ENCODE peak calls at places on chromosomes 3 and 15, in nine cellular contexts. One of them, this sample, is unnamed.

GRCh38 chr15:25770031-25770430 is 93.1 kb downstream of the ATP10A start:
- DNase-seq in HepG2: no peak
- DNase-seq in pancreas: no peak
- DNase-seq in AG04449: no peak
- DNase-seq in lower leg skin: no peak
- DNase-seq in tibial artery: no peak
- DNase-seq in heart right ventricle: no peak
- DNase-seq in astrocyte of the spinal cord: no peak
- DNase-seq in cardiac muscle cell: no peak
- DNase-seq in this sample: no peak

GRCh38 chr15:66036859-66037258 is 167.6 kb downstream of the RAB11A start:
- DNase-seq in HepG2: no peak
- DNase-seq in pancreas: no peak
- DNase-seq in AG04449: no peak
- DNase-seq in lower leg skin: no peak
- DNase-seq in tibial artery: no peak
- DNase-seq in heart right ventricle: no peak
- DNase-seq in astrocyte of the spinal cord: no peak
- DNase-seq in cardiac muscle cell: no peak
- DNase-seq in this sample: no peak

GRCh38 chr3:167700926-167701325 is 33.8 kb downstream of the PDCD10 start:
- DNase-seq in HepG2: no peak
- DNase-seq in pancreas: no peak
- DNase-seq in AG04449: no peak
- DNase-seq in lower leg skin: no peak
- DNase-seq in tibial artery: no peak
- DNase-seq in heart right ventricle: no peak
- DNase-seq in astrocyte of the spinal cord: no peak
- DNase-seq in cardiac muscle cell: no peak
- DNase-seq in this sample: no peak

GRCh38 chr15:64692166-64692565 is 83.2 kb downstream of the RBPMS2 start:
- DNase-seq in HepG2: no peak
- DNase-seq in pancreas: no peak
- DNase-seq in AG04449: no peak
- DNase-seq in lower leg skin: no peak
- DNase-seq in tibial artery: no peak
- DNase-seq in heart right ventricle: peak
- DNase-seq in astrocyte of the spinal cord: no peak
- DNase-seq in cardiac muscle cell: no peak
- DNase-seq in this sample: no peak

GRCh38 chr15:72919936-72920455 is 132.3 kb upstream of the NEO1 start:
- DNase-seq in HepG2: no peak
- DNase-seq in pancreas: no peak
- DNase-seq in AG04449: no peak
- DNase-seq in lower leg skin: no peak
- DNase-seq in tibial artery: no peak
- DNase-seq in heart right ventricle: no peak
- DNase-seq in astrocyte of the spinal cord: no peak
- DNase-seq in cardiac muscle cell: peak
- DNase-seq in this sample: no peak

GRCh38 chr15:51667478-51667877 is 13.8 kb upstream of the SCG3 start:
- DNase-seq in HepG2: no peak
- DNase-seq in pancreas: no peak
- DNase-seq in AG04449: no peak
- DNase-seq in lower leg skin: no peak
- DNase-seq in tibial artery: no peak
- DNase-seq in heart right ventricle: no peak
- DNase-seq in astrocyte of the spinal cord: no peak
- DNase-seq in cardiac muscle cell: no peak
- DNase-seq in this sample: no peak

GRCh38 chr3:6657591-6657990 is 203.3 kb upstream of the GRM7 start:
- DNase-seq in HepG2: no peak
- DNase-seq in pancreas: no peak
- DNase-seq in AG04449: no peak
- DNase-seq in lower leg skin: no peak
- DNase-seq in tibial artery: no peak
- DNase-seq in heart right ventricle: no peak
- DNase-seq in astrocyte of the spinal cord: no peak
- DNase-seq in cardiac muscle cell: no peak
- DNase-seq in this sample: no peak

GRCh38 chr3:99128205-99128604 is 226.7 kb upstream of the DCBLD2 start:
- DNase-seq in HepG2: no peak
- DNase-seq in pancreas: no peak
- DNase-seq in AG04449: no peak
- DNase-seq in lower leg skin: no peak
- DNase-seq in tibial artery: no peak
- DNase-seq in heart right ventricle: no peak
- DNase-seq in astrocyte of the spinal cord: peak
- DNase-seq in cardiac muscle cell: peak
- DNase-seq in this sample: no peak

GRCh38 chr3:159080236-159080635 is 278.4 kb downstream of the MFSD1 start:
- DNase-seq in HepG2: no peak
- DNase-seq in pancreas: no peak
- DNase-seq in AG04449: no peak
- DNase-seq in lower leg skin: no peak
- DNase-seq in tibial artery: no peak
- DNase-seq in heart right ventricle: no peak
- DNase-seq in astrocyte of the spinal cord: no peak
- DNase-seq in cardiac muscle cell: no peak
- DNase-seq in this sample: no peak

GRCh38 chr3:56131976-56132590 is 336.2 kb downstream of the ERC2 start:
- DNase-seq in HepG2: peak
- DNase-seq in pancreas: no peak
- DNase-seq in AG04449: peak
- DNase-seq in lower leg skin: peak
- DNase-seq in tibial artery: peak
- DNase-seq in heart right ventricle: no peak
- DNase-seq in astrocyte of the spinal cord: peak
- DNase-seq in cardiac muscle cell: peak
- DNase-seq in this sample: no peak

GRCh38 chr15:48176097-48176496 is 2.0 kb downstream of the MYEF2 start:
- DNase-seq in HepG2: no peak
- DNase-seq in pancreas: no peak
- DNase-seq in AG04449: no peak
- DNase-seq in lower leg skin: no peak
- DNase-seq in tibial artery: no peak
- DNase-seq in heart right ventricle: no peak
- DNase-seq in astrocyte of the spinal cord: peak
- DNase-seq in cardiac muscle cell: no peak
- DNase-seq in this sample: no peak

GRCh38 chr3:55574671-55575070 is 87.6 kb upstream of the WNT5A start:
- DNase-seq in HepG2: no peak
- DNase-seq in pancreas: no peak
- DNase-seq in AG04449: no peak
- DNase-seq in lower leg skin: no peak
- DNase-seq in tibial artery: no peak
- DNase-seq in heart right ventricle: no peak
- DNase-seq in astrocyte of the spinal cord: no peak
- DNase-seq in cardiac muscle cell: no peak
- DNase-seq in this sample: no peak

GRCh38 chr3:21979706-21980105 is 228.7 kb upstream of the ZNF385D start:
- DNase-seq in HepG2: peak
- DNase-seq in pancreas: no peak
- DNase-seq in AG04449: peak
- DNase-seq in lower leg skin: no peak
- DNase-seq in tibial artery: no peak
- DNase-seq in heart right ventricle: no peak
- DNase-seq in astrocyte of the spinal cord: peak
- DNase-seq in cardiac muscle cell: no peak
- DNase-seq in this sample: no peak

GRCh38 chr3:196016485-196016884 is 65.4 kb downstream of the TFRC start:
- DNase-seq in HepG2: no peak
- DNase-seq in pancreas: no peak
- DNase-seq in AG04449: peak
- DNase-seq in lower leg skin: no peak
- DNase-seq in tibial artery: no peak
- DNase-seq in heart right ventricle: no peak
- DNase-seq in astrocyte of the spinal cord: peak
- DNase-seq in cardiac muscle cell: peak
- DNase-seq in this sample: no peak

GRCh38 chr15:96366526-96366877 is 36.0 kb downstream of the NR2F2 start:
- DNase-seq in HepG2: no peak
- DNase-seq in pancreas: no peak
- DNase-seq in AG04449: no peak
- DNase-seq in lower leg skin: no peak
- DNase-seq in tibial artery: no peak
- DNase-seq in heart right ventricle: no peak
- DNase-seq in astrocyte of the spinal cord: no peak
- DNase-seq in cardiac muscle cell: no peak
- DNase-seq in this sample: no peak

GRCh38 chr3:165624761-165625160 is 212.5 kb downstream of the BCHE start:
- DNase-seq in HepG2: no peak
- DNase-seq in pancreas: no peak
- DNase-seq in AG04449: no peak
- DNase-seq in lower leg skin: no peak
- DNase-seq in tibial artery: no peak
- DNase-seq in heart right ventricle: no peak
- DNase-seq in astrocyte of the spinal cord: no peak
- DNase-seq in cardiac muscle cell: peak
- DNase-seq in this sample: no peak

GRCh38 chr3:165619077-165619476 is 218.1 kb downstream of the BCHE start:
- DNase-seq in HepG2: no peak
- DNase-seq in pancreas: no peak
- DNase-seq in AG04449: no peak
- DNase-seq in lower leg skin: no peak
- DNase-seq in tibial artery: no peak
- DNase-seq in heart right ventricle: no peak
- DNase-seq in astrocyte of the spinal cord: no peak
- DNase-seq in cardiac muscle cell: no peak
- DNase-seq in this sample: no peak

GRCh38 chr3:165617134-165617533 is 220.1 kb downstream of the BCHE start:
- DNase-seq in HepG2: no peak
- DNase-seq in pancreas: no peak
- DNase-seq in AG04449: no peak
- DNase-seq in lower leg skin: no peak
- DNase-seq in tibial artery: no peak
- DNase-seq in heart right ventricle: no peak
- DNase-seq in astrocyte of the spinal cord: no peak
- DNase-seq in cardiac muscle cell: no peak
- DNase-seq in this sample: no peak

DNA sequence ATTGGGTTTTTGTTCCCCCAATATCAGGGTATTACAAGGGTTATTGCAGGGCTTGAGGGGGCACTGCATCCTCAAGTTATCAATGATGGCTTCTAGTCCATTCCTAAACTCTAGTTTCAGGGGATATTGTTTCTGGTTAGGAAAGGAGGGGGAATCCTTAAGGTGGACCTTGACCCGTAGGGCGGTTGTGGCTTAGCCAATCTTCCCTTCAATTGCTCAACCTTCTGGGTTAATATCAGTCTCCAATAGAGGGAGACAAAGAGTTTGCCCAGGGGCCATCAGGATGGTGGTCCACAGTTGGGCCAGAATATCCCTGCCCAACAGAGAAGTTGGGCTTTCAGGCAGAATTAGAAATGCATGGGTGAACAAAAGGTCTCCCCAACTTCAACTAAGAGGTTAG is 214.9 kb downstream of the BCHE start:
- DNase-seq in HepG2: no peak
- DNase-seq in pancreas: no peak
- DNase-seq in AG04449: no peak
- DNase-seq in lower leg skin: no peak
- DNase-seq in tibial artery: no peak
- DNase-seq in heart right ventricle: no peak
- DNase-seq in astrocyte of the spinal cord: no peak
- DNase-seq in cardiac muscle cell: no peak
- DNase-seq in this sample: no peak
- TF ChIP-seq CTCF in HepG2: no peak
- TF ChIP-seq CTCF in pancreas: no peak
- TF ChIP-seq CTCF in AG04449: no peak
- TF ChIP-seq CTCF in lower leg skin: no peak
- TF ChIP-seq CTCF in tibial artery: no peak
- TF ChIP-seq CTCF in heart right ventricle: no peak
- TF ChIP-seq CTCF in astrocyte of the spinal cord: no peak
- TF ChIP-seq CTCF in cardiac muscle cell: no peak
- TF ChIP-seq CTCF in this sample: no peak

GRCh38 chr3:126737527-126737926 is 33.5 kb downstream of the CHCHD6 start:
- DNase-seq in HepG2: no peak
- DNase-seq in pancreas: no peak
- DNase-seq in AG04449: no peak
- DNase-seq in lower leg skin: no peak
- DNase-seq in tibial artery: no peak
- DNase-seq in heart right ventricle: no peak
- DNase-seq in astrocyte of the spinal cord: no peak
- DNase-seq in cardiac muscle cell: no peak
- DNase-seq in this sample: no peak
- TF ChIP-seq CTCF in HepG2: peak
- TF ChIP-seq CTCF in pancreas: no peak
- TF ChIP-seq CTCF in AG04449: no peak
- TF ChIP-seq CTCF in lower leg skin: no peak
- TF ChIP-seq CTCF in tibial artery: no peak
- TF ChIP-seq CTCF in heart right ventricle: no peak
- TF ChIP-seq CTCF in astrocyte of the spinal cord: peak
- TF ChIP-seq CTCF in cardiac muscle cell: peak
- TF ChIP-seq CTCF in this sample: no peak

GRCh38 chr3:170809021-170809974 is 60.7 kb downstream of the RPL22L1 start:
- DNase-seq in HepG2: peak
- DNase-seq in pancreas: no peak
- DNase-seq in AG04449: no peak
- DNase-seq in lower leg skin: no peak
- DNase-seq in tibial artery: no peak
- DNase-seq in heart right ventricle: peak
- DNase-seq in astrocyte of the spinal cord: peak
- DNase-seq in cardiac muscle cell: peak
- DNase-seq in this sample: no peak
- TF ChIP-seq CTCF in HepG2: peak
- TF ChIP-seq CTCF in pancreas: no peak
- TF ChIP-seq CTCF in AG04449: peak
- TF ChIP-seq CTCF in lower leg skin: no peak
- TF ChIP-seq CTCF in tibial artery: peak
- TF ChIP-seq CTCF in heart right ventricle: peak
- TF ChIP-seq CTCF in astrocyte of the spinal cord: peak
- TF ChIP-seq CTCF in cardiac muscle cell: peak
- TF ChIP-seq CTCF in this sample: no peak

DNA sequence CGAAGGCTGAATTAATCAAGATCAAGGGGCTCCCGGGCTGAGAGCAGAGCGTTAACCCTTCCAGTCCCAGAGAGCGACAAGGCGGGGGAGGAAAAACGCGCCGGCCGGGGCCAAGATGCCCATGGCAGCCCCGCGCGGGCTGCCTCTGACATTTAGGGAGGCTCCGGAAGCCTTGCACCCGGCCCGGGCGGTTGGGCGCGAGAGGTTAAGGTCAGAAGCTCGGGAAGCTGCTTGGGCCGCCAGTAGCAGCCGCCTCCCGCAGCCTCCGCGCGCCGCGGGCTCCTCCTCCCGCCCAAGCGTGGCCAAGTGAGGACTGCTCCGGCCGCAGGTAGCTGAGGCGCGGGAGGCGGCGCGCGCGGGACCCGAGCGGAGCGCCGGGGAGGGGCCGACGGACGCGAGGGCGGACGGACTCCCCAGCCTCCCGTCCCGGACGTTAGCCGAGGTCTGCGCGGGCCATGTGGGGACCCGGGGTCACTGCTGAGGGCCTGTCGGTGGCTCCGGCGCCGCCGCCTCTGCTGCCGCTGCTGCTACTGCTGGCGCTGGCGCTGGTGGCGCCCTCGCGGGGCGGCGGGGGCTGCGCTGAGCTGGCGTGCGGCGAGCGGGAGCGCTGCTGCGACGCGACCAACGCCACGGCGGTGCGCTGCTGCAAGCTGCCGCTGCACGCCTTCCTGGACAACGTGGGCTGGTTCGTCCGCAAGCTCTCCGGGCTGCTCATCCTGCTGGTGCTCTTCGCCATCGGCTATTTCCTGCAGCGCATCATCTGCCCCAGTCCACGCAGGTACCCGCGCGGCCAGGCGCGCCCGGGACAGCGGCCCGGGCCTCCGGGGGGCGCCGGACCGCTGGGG is at the start of gene C3orf80:
- DNase-seq in HepG2: peak
- DNase-seq in pancreas: peak
- DNase-seq in AG04449: no peak
- DNase-seq in lower leg skin: no peak
- DNase-seq in tibial artery: peak
- DNase-seq in heart right ventricle: peak
- DNase-seq in astrocyte of the spinal cord: no peak
- DNase-seq in cardiac muscle cell: peak
- DNase-seq in this sample: no peak
- TF ChIP-seq CTCF in HepG2: peak
- TF ChIP-seq CTCF in pancreas: no peak
- TF ChIP-seq CTCF in AG04449: no peak
- TF ChIP-seq CTCF in lower leg skin: no peak
- TF ChIP-seq CTCF in tibial artery: peak
- TF ChIP-seq CTCF in heart right ventricle: peak
- TF ChIP-seq CTCF in astrocyte of the spinal cord: no peak
- TF ChIP-seq CTCF in cardiac muscle cell: no peak
- TF ChIP-seq CTCF in this sample: no peak

This sample was measured in omental fat pad.